ENCODE peak calls at places on chromosomes 4 and X, in five cellular contexts. N is heart right ventricle, C is colonic mucosa, K is endodermal cell, T is A549. R is an unnamed sample.

GRCh38 chrX:11470231-11470630 is 177.0 kb downstream of the AMELX start:
- DNase-seq in N (no peak), C (no peak), K (no peak), T (no peak), R (no peak)

GRCh38 chrX:25022499-25023325 is 6.9 kb upstream of the ARX start:
- DNase-seq in N (no peak), C (no peak), K (peak; percentile 71), T (no peak), R (no peak)

GRCh38 chr4:1043658-1044468 is 32.4 kb downstream of the FGFRL1 start:
- DNase-seq in N (peak; percentile 80), C (peak; percentile 66), K (peak; percentile 94), T (peak; percentile 72), R (no peak)

GRCh38 chr4:41701961-41702360 is 46.6 kb downstream of the PHOX2B start:
- DNase-seq in N (no peak), C (no peak), K (no peak), T (no peak), R (no peak)

GRCh38 chrX:68511255-68511654 is 12.4 kb downstream of the YIPF6 start:
- DNase-seq in N (no peak), C (peak; percentile 65), K (peak; percentile 69), T (peak; percentile 7), R (no peak)

GRCh38 chr4:106273831-106274230 is 42.2 kb downstream of the TBCK start:
- DNase-seq in N (no peak), C (no peak), K (no peak), T (no peak), R (no peak)

GRCh38 chr4:77465271-77465670 is 140.3 kb upstream of the CXCL13 start:
- DNase-seq in N (no peak), C (peak; percentile 24), K (peak; percentile 78), T (no peak), R (no peak)

GRCh38 chr4:72997409-72997808 is 72.1 kb downstream of the COX18 start:
- DNase-seq in N (no peak), C (no peak), K (no peak), T (no peak), R (no peak)

GRCh38 chrX:70096052-70096451 is 33.8 kb downstream of the OTUD6A start:
- DNase-seq in N (no peak), C (no peak), K (peak; percentile 67), T (no peak), R (no peak)

GRCh38 chr4:54227261-54228063 is 1.6 kb upstream of the PDGFRA start:
- DNase-seq in N (peak; percentile 14), C (no peak), K (peak; percentile 86), T (no peak), R (no peak)

GRCh38 chr4:98663226-98664006 is 5.0 kb upstream of the TSPAN5 start:
- DNase-seq in N (no peak), C (no peak), K (no peak), T (no peak), R (no peak)

GRCh38 chr4:87469390-87469789 is 47.0 kb downstream of the NUDT9 start:
- DNase-seq in N (no peak), C (no peak), K (no peak), T (no peak), R (no peak)
- H3K27ac ChIP-seq in N (peak overlapping the region; percentile 10), C (no peak overlapping the region), K (no peak overlapping the region), T (no peak overlapping the region), R (no peak overlapping the region)

DNA sequence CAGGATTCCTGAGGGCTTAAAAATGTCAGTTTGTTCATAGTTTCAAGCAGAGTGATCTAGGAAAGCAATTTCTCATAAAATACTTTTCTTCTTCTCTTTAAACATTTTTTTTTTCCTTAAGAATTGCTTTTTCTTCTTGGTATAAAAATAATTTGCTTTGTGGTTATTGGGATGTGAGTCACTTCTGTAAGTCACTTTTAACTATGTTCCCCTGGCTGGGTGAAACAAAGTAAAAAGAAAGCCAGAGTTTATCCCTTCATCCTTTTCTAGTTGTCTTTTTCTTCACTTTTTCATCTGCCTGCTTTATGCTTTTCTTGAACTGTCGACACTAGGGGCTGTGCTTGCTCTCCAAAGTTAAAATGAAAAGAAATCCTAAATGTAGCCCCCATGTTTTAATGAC is 33.5 kb downstream of the ARSJ start:
- DNase-seq in N (no peak), C (no peak), K (no peak), T (no peak), R (no peak)
- H3K27ac ChIP-seq in N (no peak overlapping the region), C (no peak overlapping the region), K (no peak overlapping the region), T (no peak overlapping the region), R (no peak overlapping the region)

DNA sequence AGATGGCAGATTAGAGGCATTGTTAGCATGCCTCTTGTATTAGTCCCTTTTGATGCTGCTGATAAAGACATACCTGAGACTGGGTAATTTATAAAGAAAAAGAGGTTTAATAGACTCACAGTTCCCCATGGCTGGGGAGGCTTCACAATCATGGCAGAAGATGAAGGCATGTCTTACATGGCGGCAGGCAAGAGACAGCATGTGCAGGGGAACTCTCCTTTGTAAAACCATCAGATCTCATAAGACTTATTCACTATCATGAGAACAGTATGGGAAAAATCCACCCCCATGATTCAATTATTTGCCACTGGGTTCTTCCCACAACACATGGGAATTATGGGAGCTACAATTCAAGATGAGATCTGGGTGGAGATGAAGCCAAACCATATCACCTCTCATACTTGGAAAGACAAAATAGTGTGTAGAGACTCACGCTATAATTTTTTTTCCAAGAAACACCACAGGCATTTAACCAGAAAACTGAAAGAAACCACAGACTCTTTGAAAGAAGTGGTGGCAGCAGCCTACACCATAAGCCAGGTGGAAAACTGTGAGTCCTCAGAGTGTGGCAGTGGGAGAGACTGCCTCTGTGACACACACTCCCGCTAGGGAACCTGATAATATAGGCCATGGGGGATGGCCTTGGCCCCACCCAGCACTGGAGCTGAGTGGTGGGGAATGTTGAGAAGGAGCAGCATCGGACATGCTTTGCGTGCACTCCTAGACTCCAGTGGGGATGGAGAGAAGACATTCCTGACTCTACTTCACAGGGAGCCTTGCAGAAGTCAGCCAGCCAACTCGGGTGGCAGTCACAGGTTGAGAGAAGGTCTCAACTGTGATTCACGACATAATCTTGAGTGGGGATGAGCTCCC is 51.5 kb downstream of the SLC2A9 start:
- DNase-seq in N (no peak), C (no peak), K (no peak), T (no peak), R (no peak)
- H3K27ac ChIP-seq in N (no peak overlapping the region), C (no peak overlapping the region), K (no peak overlapping the region), T (no peak overlapping the region), R (no peak overlapping the region)

DNA sequence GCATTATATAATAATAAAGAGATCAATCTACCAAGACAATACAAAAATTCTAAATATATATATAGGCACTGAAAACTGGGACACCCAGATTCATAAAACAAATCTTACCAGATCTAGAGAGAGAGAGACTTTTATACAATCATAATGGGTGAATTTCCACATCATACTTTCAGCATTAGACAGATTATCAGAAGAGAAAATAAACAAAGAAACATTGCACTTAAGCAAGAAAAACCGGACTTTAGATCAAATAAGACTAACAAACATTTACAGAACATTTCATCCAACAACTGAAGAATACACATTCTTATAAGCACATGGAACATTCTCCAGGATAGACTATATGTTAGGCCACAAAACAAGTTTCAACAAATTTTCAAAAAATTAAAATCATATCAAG is 245.1 kb downstream of the INPP4B start:
- DNase-seq in N (no peak), C (no peak), K (no peak), T (no peak), R (no peak)
- H3K27ac ChIP-seq in N (no peak overlapping the region), C (no peak overlapping the region), K (no peak overlapping the region), T (no peak overlapping the region), R (no peak overlapping the region)

GRCh38 chr4:94507708-94508107 is 56.0 kb downstream of the PDLIM5 start:
- DNase-seq in N (no peak), C (peak; percentile 29), K (no peak), T (no peak), R (no peak)
- H3K27ac ChIP-seq in N (peak overlapping the region; percentile 40), C (peak overlapping the region; percentile 12), K (no peak overlapping the region), T (peak overlapping the region; percentile 75), R (no peak overlapping the region)